ENCODE peak calls at places on chromosomes 5 and 9, in four cellular contexts. One of them, this sample, is unnamed.

GRCh38 chr5:172439785-172440480 is 14.4 kb downstream of the SH3PXD2B start:
- DNase-seq in WTC11: no peak
- DNase-seq in HepG2: no peak
- DNase-seq in K562: no peak
- DNase-seq in this sample: no peak

GRCh38 chr9:96232539-96233241 is 69.3 kb downstream of the HSD17B3 start:
- DNase-seq in WTC11: peak
- DNase-seq in HepG2: peak
- DNase-seq in K562: peak
- DNase-seq in this sample: peak

GRCh38 chr9:93576296-93577044 is at the start of gene PHF2:
- DNase-seq in WTC11: no peak
- DNase-seq in HepG2: no peak
- DNase-seq in K562: peak
- DNase-seq in this sample: peak

GRCh38 chr9:102652471-102652870 is 342.7 kb upstream of the CYLC2 start:
- DNase-seq in WTC11: no peak
- DNase-seq in HepG2: no peak
- DNase-seq in K562: no peak
- DNase-seq in this sample: no peak

GRCh38 chr5:96228449-96228848 is 204.6 kb downstream of the PCSK1 start:
- DNase-seq in WTC11: no peak
- DNase-seq in HepG2: no peak
- DNase-seq in K562: no peak
- DNase-seq in this sample: no peak

GRCh38 chr5:65815156-65815555 is 93.2 kb downstream of the NLN start:
- DNase-seq in WTC11: no peak
- DNase-seq in HepG2: no peak
- DNase-seq in K562: no peak
- DNase-seq in this sample: no peak

GRCh38 chr9:107087256-107087655 is 195.8 kb upstream of the RAD23B start:
- DNase-seq in WTC11: no peak
- DNase-seq in HepG2: no peak
- DNase-seq in K562: no peak
- DNase-seq in this sample: no peak

GRCh38 chr5:149429839-149430721 is 51.0 kb upstream of the IL17B start:
- DNase-seq in WTC11: peak
- DNase-seq in HepG2: peak
- DNase-seq in K562: peak
- DNase-seq in this sample: no peak

GRCh38 chr5:135446186-135446585 is 962 bp downstream of the DCANP1 start:
- DNase-seq in WTC11: no peak
- DNase-seq in HepG2: no peak
- DNase-seq in K562: no peak
- DNase-seq in this sample: no peak

GRCh38 chr5:1329111-1329579 is 15.8 kb downstream of the CLPTM1L start:
- DNase-seq in WTC11: no peak
- DNase-seq in HepG2: no peak
- DNase-seq in K562: no peak
- DNase-seq in this sample: no peak

GRCh38 chr5:116361171-116361967 is 213.3 kb downstream of the SEMA6A start:
- DNase-seq in WTC11: peak
- DNase-seq in HepG2: no peak
- DNase-seq in K562: no peak
- DNase-seq in this sample: no peak

GRCh38 chr5:29963956-29964355 is 1229.5 kb upstream of the CDH6 start:
- DNase-seq in WTC11: no peak
- DNase-seq in HepG2: no peak
- DNase-seq in K562: no peak
- DNase-seq in this sample: no peak

GRCh38 chr9:127763918-127764384 is 14.5 kb downstream of the SH2D3C start:
- DNase-seq in WTC11: peak
- DNase-seq in HepG2: peak
- DNase-seq in K562: peak
- DNase-seq in this sample: no peak

GRCh38 chr9:98191615-98192502 is 578 bp downstream of the CORO2A start:
- DNase-seq in WTC11: peak
- DNase-seq in HepG2: no peak
- DNase-seq in K562: peak
- DNase-seq in this sample: peak

GRCh38 chr5:141734501-141735231 is 52.6 kb upstream of the ARAP3 start:
- DNase-seq in WTC11: peak
- DNase-seq in HepG2: no peak
- DNase-seq in K562: peak
- DNase-seq in this sample: peak

GRCh38 chr5:150117945-150118560 is 31.7 kb upstream of the CSF1R start:
- DNase-seq in WTC11: no peak
- DNase-seq in HepG2: no peak
- DNase-seq in K562: no peak
- DNase-seq in this sample: no peak

GRCh38 chr5:375921-376871 is 54.7 kb downstream of the AHRR start:
- DNase-seq in WTC11: peak
- DNase-seq in HepG2: no peak
- DNase-seq in K562: no peak
- DNase-seq in this sample: no peak

GRCh38 chr5:1032551-1033027 is 24.0 kb downstream of the NKD2 start:
- DNase-seq in WTC11: no peak
- DNase-seq in HepG2: no peak
- DNase-seq in K562: no peak
- DNase-seq in this sample: no peak

GRCh38 chr5:168179185-168179584 is 112.3 kb upstream of the WWC1 start:
- DNase-seq in WTC11: no peak
- DNase-seq in HepG2: no peak
- DNase-seq in K562: no peak
- DNase-seq in this sample: no peak

GRCh38 chr5:162685302-162685701 is 617.7 kb downstream of the GABRG2 start:
- DNase-seq in WTC11: no peak
- DNase-seq in HepG2: no peak
- DNase-seq in K562: no peak
- DNase-seq in this sample: no peak

GRCh38 chr9:26955222-26955903 is 849 bp upstream of the IFT74 start:
- DNase-seq in WTC11: no peak
- DNase-seq in HepG2: no peak
- DNase-seq in K562: peak
- DNase-seq in this sample: no peak

GRCh38 chr5:159257007-159257406 is 6.1 kb upstream of the UBLCP1 start:
- DNase-seq in WTC11: no peak
- DNase-seq in HepG2: no peak
- DNase-seq in K562: no peak
- DNase-seq in this sample: no peak

GRCh38 chr9:70043689-70044449 is at the start of gene MAMDC2:
- DNase-seq in WTC11: peak
- DNase-seq in HepG2: no peak
- DNase-seq in K562: no peak
- DNase-seq in this sample: no peak

GRCh38 chr5:148909766-148910165 is 83.4 kb downstream of the ADRB2 start:
- DNase-seq in WTC11: no peak
- DNase-seq in HepG2: no peak
- DNase-seq in K562: no peak
- DNase-seq in this sample: no peak

GRCh38 chr9:95004452-95005275 is 278.2 kb downstream of the AOPEP start:
- DNase-seq in WTC11: peak
- DNase-seq in HepG2: peak
- DNase-seq in K562: peak
- DNase-seq in this sample: peak

GRCh38 chr5:154683101-154683757 is 71.9 kb upstream of the LARP1 start:
- DNase-seq in WTC11: no peak
- DNase-seq in HepG2: no peak
- DNase-seq in K562: no peak
- DNase-seq in this sample: no peak

GRCh38 chr9:133542002-133542401 is 7.5 kb downstream of the ADAMTSL2 start:
- DNase-seq in WTC11: no peak
- DNase-seq in HepG2: no peak
- DNase-seq in K562: no peak
- DNase-seq in this sample: no peak
- TF ChIP-seq ELF4 in WTC11: no peak
- TF ChIP-seq ELF4 in HepG2: no peak
- TF ChIP-seq ELF4 in K562: no peak
- TF ChIP-seq ELF4 in this sample: no peak

GRCh38 chr5:38872826-38873225 is 27.0 kb downstream of the OSMR start:
- DNase-seq in WTC11: no peak
- DNase-seq in HepG2: no peak
- DNase-seq in K562: no peak
- DNase-seq in this sample: no peak

GRCh38 chr5:38871211-38871610 is 25.4 kb downstream of the OSMR start:
- DNase-seq in WTC11: no peak
- DNase-seq in HepG2: no peak
- DNase-seq in K562: no peak
- DNase-seq in this sample: no peak

GRCh38 chr5:38870595-38870994 is 24.8 kb downstream of the OSMR start:
- DNase-seq in WTC11: no peak
- DNase-seq in HepG2: no peak
- DNase-seq in K562: no peak
- DNase-seq in this sample: no peak

GRCh38 chr5:38867071-38867790 is 21.4 kb downstream of the OSMR start:
- DNase-seq in WTC11: no peak
- DNase-seq in HepG2: no peak
- DNase-seq in K562: no peak
- DNase-seq in this sample: no peak

GRCh38 chr5:38871790-38872551 is 26.2 kb downstream of the OSMR start:
- DNase-seq in WTC11: no peak
- DNase-seq in HepG2: peak
- DNase-seq in K562: peak
- DNase-seq in this sample: no peak
- TF ChIP-seq ELF4 in WTC11: no peak
- TF ChIP-seq ELF4 in HepG2: no peak
- TF ChIP-seq ELF4 in K562: no peak
- TF ChIP-seq ELF4 in this sample: no peak

GRCh38 chr5:9054322-9054721 is 491.6 kb downstream of the SEMA5A start:
- DNase-seq in WTC11: no peak
- DNase-seq in HepG2: no peak
- DNase-seq in K562: no peak
- DNase-seq in this sample: no peak
- TF ChIP-seq ELF4 in WTC11: no peak
- TF ChIP-seq ELF4 in HepG2: no peak
- TF ChIP-seq ELF4 in K562: no peak
- TF ChIP-seq ELF4 in this sample: no peak

DNA sequence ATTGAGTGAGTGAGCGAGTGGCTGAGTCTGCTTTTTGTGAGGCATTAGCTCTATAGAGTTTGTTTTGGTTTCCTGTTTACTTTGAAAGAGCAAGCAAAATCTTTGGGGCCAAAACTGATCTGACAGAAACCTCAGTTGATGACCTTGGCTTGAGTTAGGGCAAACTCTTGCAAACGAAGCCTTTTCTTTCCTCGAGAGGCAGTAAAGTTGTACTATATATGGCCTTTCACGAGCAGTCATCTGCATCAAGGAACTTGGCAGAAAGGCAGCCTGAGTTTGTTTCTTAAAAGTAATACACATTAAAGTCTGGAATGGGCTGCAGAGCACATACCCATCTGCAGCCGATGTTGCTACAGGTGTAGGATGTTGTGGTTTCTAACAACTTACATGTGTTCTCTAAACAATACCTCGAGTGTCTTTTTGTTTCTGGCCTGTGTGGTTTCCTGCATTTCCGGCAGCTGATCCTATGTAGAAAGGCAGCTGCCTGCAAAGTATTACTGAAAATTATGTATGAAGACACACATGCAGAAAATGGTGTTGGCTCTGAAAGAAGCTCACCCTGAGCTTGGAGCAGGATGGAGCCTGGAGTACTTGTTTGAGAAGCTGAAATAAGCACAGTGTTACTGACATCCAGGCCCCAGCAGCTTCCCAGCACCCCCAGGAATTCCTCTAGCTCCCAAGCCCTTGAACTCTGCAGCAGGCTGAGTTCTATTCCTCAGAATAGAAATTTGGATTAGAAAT is 60.8 kb downstream of the FOXD1 start:
- DNase-seq in WTC11: no peak
- DNase-seq in HepG2: no peak
- DNase-seq in K562: no peak
- DNase-seq in this sample: no peak
- TF ChIP-seq ELF4 in WTC11: no peak
- TF ChIP-seq ELF4 in HepG2: no peak
- TF ChIP-seq ELF4 in K562: no peak
- TF ChIP-seq ELF4 in this sample: no peak

GRCh38 chr5:57693488-57694305 is 211.1 kb upstream of the ACTBL2 start:
- DNase-seq in WTC11: no peak
- DNase-seq in HepG2: no peak
- DNase-seq in K562: no peak
- DNase-seq in this sample: no peak
- TF ChIP-seq ELF4 in WTC11: no peak
- TF ChIP-seq ELF4 in HepG2: no peak
- TF ChIP-seq ELF4 in K562: no peak
- TF ChIP-seq ELF4 in this sample: no peak

DNA sequence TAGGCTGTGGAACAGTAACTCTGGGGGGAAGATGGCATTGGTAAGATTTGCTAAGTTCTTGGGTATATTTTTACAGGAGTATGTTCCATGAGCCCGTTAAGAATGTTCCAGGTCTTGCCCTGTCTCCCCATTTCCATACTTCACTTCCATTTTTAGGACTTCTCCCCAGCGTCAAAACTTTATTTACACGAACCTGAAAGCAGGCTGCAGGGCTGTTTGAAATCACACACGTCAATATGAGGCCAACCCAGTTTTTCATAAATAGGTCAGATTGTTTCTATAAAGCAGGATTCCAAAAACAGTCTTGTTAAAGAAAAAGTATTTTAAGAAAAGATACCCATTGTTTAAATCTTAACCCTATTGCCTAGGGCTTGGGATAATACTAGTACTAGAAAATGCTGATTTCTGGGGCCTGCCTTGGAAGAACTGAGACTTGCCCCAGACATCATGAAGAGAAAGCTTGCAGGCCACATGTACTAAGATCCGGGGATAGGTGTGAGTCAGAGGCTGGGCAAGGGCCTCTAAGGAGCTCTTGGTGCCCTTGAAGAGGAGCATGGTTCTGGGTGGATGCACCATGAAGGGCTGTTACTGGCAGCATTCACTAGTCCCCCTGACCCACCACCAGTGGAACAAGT is 24.2 kb downstream of the TRIO start:
- DNase-seq in WTC11: no peak
- DNase-seq in HepG2: no peak
- DNase-seq in K562: no peak
- DNase-seq in this sample: no peak
- TF ChIP-seq ELF4 in WTC11: no peak
- TF ChIP-seq ELF4 in HepG2: no peak
- TF ChIP-seq ELF4 in K562: no peak
- TF ChIP-seq ELF4 in this sample: no peak

GRCh38 chr5:112485802-112486427 is 66.8 kb upstream of the EPB41L4A start:
- DNase-seq in WTC11: no peak
- DNase-seq in HepG2: peak
- DNase-seq in K562: no peak
- DNase-seq in this sample: no peak

GRCh38 chr5:112492291-112492690 is 73.2 kb upstream of the EPB41L4A start:
- DNase-seq in WTC11: peak
- DNase-seq in HepG2: peak
- DNase-seq in K562: peak
- DNase-seq in this sample: peak

DNA sequence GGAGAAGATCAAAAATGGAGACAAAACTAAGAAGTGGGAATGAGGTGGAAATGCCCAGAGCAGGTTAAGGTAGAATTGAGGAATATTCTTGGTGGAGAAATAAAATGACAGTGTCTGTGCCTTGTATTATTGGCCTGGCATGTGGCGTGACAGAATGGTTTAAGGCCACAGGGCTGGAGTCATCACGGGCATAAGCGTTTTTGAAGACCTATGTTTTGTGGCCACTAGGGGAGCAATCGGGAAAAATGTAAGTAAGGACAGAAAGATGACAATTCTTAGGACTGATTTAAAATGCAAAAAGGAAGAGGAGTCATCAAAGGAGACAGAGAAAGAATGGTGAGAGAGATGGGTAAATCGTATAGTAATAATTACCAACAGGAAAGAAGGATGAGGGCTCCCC is 72.2 kb upstream of the EPB41L4A start:
- DNase-seq in WTC11: no peak
- DNase-seq in HepG2: peak
- DNase-seq in K562: peak
- DNase-seq in this sample: peak
- TF ChIP-seq ELF4 in WTC11: no peak
- TF ChIP-seq ELF4 in HepG2: no peak
- TF ChIP-seq ELF4 in K562: no peak
- TF ChIP-seq ELF4 in this sample: no peak